ENCODE peak calls at places on chromosome 22, in eight cellular contexts. O, Z, X, T, K, H, S and U are unnamed samples.

GRCh38 chr22:36022162-36022561 is 6.5 kb downstream of the RBFOX2 start:
- DNase-seq in T (no peak), O (peak), Z (no peak), S (no peak), K (no peak), X (no peak), H (no peak), U (no peak)

GRCh38 chr22:36743591-36744412 is 32.1 kb downstream of the IFT27 start:
- DNase-seq in Z (no peak), T (no peak), X (no peak), K (no peak), H (no peak), S (no peak), O (no peak), U (peak)

GRCh38 chr22:43955883-43956286 is 643 bp downstream of the SAMM50 start:
- DNase-seq in K (no peak), X (peak), O (peak), Z (no peak), S (no peak), H (no peak), T (no peak), U (peak)

GRCh38 chr22:23388492-23389009 is 191.5 kb downstream of the IGLL1 start:
- DNase-seq in K (no peak), Z (no peak), H (no peak), O (no peak), X (no peak), T (no peak), S (no peak), U (no peak)

GRCh38 chr22:47337161-47337621 is 574.7 kb downstream of the TBC1D22A start:
- DNase-seq in K (no peak), H (no peak), Z (no peak), O (peak), X (no peak), S (peak), T (no peak), U (no peak)

GRCh38 chr22:18044548-18045271 is 20.3 kb upstream of the MICAL3 start:
- DNase-seq in O (peak), H (peak), X (no peak), K (no peak), S (no peak), T (no peak), Z (peak), U (peak)

GRCh38 chr22:17772963-17773605 is 1.2 kb downstream of the BID start:
- DNase-seq in T (no peak), O (peak), Z (no peak), K (peak), H (no peak), S (no peak), X (no peak), U (no peak)

GRCh38 chr22:47035443-47035881 is 273.0 kb downstream of the TBC1D22A start:
- DNase-seq in T (no peak), X (no peak), S (no peak), K (no peak), H (no peak), Z (peak), O (no peak), U (peak)

GRCh38 chr22:43923191-43923590 is 414 bp upstream of the PNPLA3 start:
- DNase-seq in K (no peak), X (peak), Z (no peak), H (no peak), O (no peak), S (no peak), T (no peak), U (no peak)

GRCh38 chr22:30289980-30290313 is 642 bp upstream of the CASTOR1 start:
- DNase-seq in S (no peak), O (no peak), K (no peak), X (no peak), Z (no peak), H (no peak), T (no peak), U (no peak)

GRCh38 chr22:31588970-31589675 is 72.9 kb downstream of the PISD start:
- DNase-seq in S (no peak), T (no peak), K (no peak), X (no peak), O (no peak), H (no peak), Z (no peak), U (no peak)

GRCh38 chr22:27705391-27706080 is 96.0 kb downstream of the MN1 start:
- DNase-seq in O (no peak), Z (no peak), X (no peak), K (no peak), T (no peak), H (no peak), S (no peak), U (no peak)

GRCh38 chr22:47156352-47157092 is 394.1 kb downstream of the TBC1D22A start:
- DNase-seq in T (no peak), K (no peak), H (no peak), S (no peak), X (no peak), Z (peak), O (no peak), U (no peak)

GRCh38 chr22:31378123-31378522 is 21.3 kb upstream of the DRG1 start:
- DNase-seq in O (no peak), S (no peak), T (no peak), H (no peak), Z (no peak), X (no peak), K (no peak), U (no peak)

GRCh38 chr22:17380711-17381087 is 11.4 kb downstream of the CECR2 start:
- DNase-seq in X (no peak), H (no peak), K (no peak), O (no peak), T (no peak), Z (no peak), S (no peak), U (no peak)

GRCh38 chr22:50504245-50505211 is 3.0 kb downstream of the LMF2 start:
- DNase-seq in O (no peak), X (no peak), S (no peak), Z (peak), T (no peak), K (peak), H (no peak), U (peak)

GRCh38 chr22:37053310-37054077 is 2.0 kb downstream of the KCTD17 start:
- DNase-seq in H (no peak), T (no peak), X (no peak), Z (no peak), O (no peak), S (no peak), K (no peak), U (no peak)

GRCh38 chr22:49073873-49074417 is 753.7 kb downstream of the BRD1 start:
- DNase-seq in S (no peak), Z (no peak), T (no peak), O (no peak), K (no peak), X (no peak), H (no peak), U (no peak)

GRCh38 chr22:43643362-43643761 is 168.7 kb downstream of the EFCAB6 start:
- DNase-seq in H (no peak), O (no peak), T (no peak), S (peak), K (no peak), Z (no peak), X (no peak), U (no peak)

GRCh38 chr22:24181088-24181995 is at the start of gene SUSD2:
- DNase-seq in O (no peak), T (peak), S (no peak), H (peak), X (no peak), K (peak), Z (peak), U (peak)

GRCh38 chr22:36628561-36629060 is 74.9 kb downstream of the CACNG2 start:
- DNase-seq in S (no peak), T (no peak), K (no peak), Z (no peak), X (no peak), O (no peak), H (no peak), U (no peak)

GRCh38 chr22:41445171-41446056 is 1.2 kb downstream of the TOB2 start:
- DNase-seq in T (peak), O (no peak), H (peak), X (no peak), S (no peak), K (no peak), Z (peak), U (peak)

GRCh38 chr22:23849009-23850006 is 8.4 kb upstream of the SLC2A11 start:
- DNase-seq in H (peak), X (peak), O (peak), S (no peak), K (peak), T (peak), Z (peak), U (no peak)

GRCh38 chr22:29625090-29625825 is 21.8 kb downstream of the NF2 start:
- DNase-seq in T (peak), H (peak), K (peak), Z (peak), X (peak), S (no peak), O (peak), U (no peak)

GRCh38 chr22:36405671-36406070 is 17.9 kb upstream of the MYH9 start:
- DNase-seq in Z (no peak), O (no peak), K (no peak), H (peak), S (no peak), T (no peak), X (no peak), U (no peak)

GRCh38 chr22:31942091-31942490 is 2.2 kb upstream of the YWHAH start:
- DNase-seq in K (no peak), Z (no peak), S (no peak), T (no peak), H (no peak), O (no peak), X (no peak), U (peak)

GRCh38 chr22:24208012-24208749 is 26.9 kb downstream of the SUSD2 start:
- DNase-seq in K (no peak), X (no peak), O (peak), Z (no peak), H (peak), S (no peak), T (no peak), U (no peak)

GRCh38 chr22:25359601-25360261 is 140.3 kb downstream of the CRYBB2 start:
- DNase-seq in X (no peak), T (no peak), Z (no peak), S (no peak), K (peak), O (no peak), H (no peak), U (peak)

GRCh38 chr22:26972281-26972680 is 314.9 kb downstream of the MIAT start:
- DNase-seq in T (no peak), X (no peak), O (no peak), Z (no peak), S (no peak), K (no peak), H (no peak), U (no peak)

GRCh38 chr22:46057762-46058420 is 80.9 kb upstream of the WNT7B start:
- DNase-seq in T (no peak), Z (peak), O (peak), K (no peak), S (no peak), H (peak), X (peak), U (no peak)

GRCh38 chr22:24697671-24698082 is 76.8 kb downstream of the PIWIL3 start:
- DNase-seq in Z (peak), H (peak), T (no peak), K (no peak), X (peak), O (no peak), S (no peak), U (no peak)

GRCh38 chr22:50059185-50059880 is 1.2 kb upstream of the TTLL8 start:
- DNase-seq in X (peak), T (peak), O (peak), Z (no peak), S (no peak), H (no peak), K (peak), U (no peak)

GRCh38 chr22:41920271-41920976 is 5.5 kb upstream of the SHISA8 start:
- DNase-seq in H (no peak), T (no peak), X (no peak), Z (no peak), S (no peak), K (no peak), O (no peak), U (no peak)

GRCh38 chr22:49015459-49015858 is 812.2 kb downstream of the BRD1 start:
- DNase-seq in X (no peak), S (peak), K (no peak), T (no peak), O (no peak), Z (no peak), H (peak), U (no peak)

GRCh38 chr22:18906896-18907295 is 776 bp downstream of the DGCR6 start:
- DNase-seq in T (no peak), K (no peak), O (no peak), S (no peak), H (no peak), X (no peak), Z (no peak), U (no peak)

GRCh38 chr22:29636751-29637150 is 33.3 kb downstream of the NF2 start:
- DNase-seq in H (no peak), S (no peak), K (no peak), Z (no peak), O (no peak), X (no peak), T (peak), U (no peak)

GRCh38 chr22:46638601-46639431 is 18.6 kb downstream of the GRAMD4 start:
- DNase-seq in X (no peak), K (no peak), Z (peak), S (no peak), O (peak), T (no peak), H (peak), U (no peak)

GRCh38 chr22:18156878-18157713 is 7.1 kb downstream of the USP18 start:
- DNase-seq in X (peak), T (peak), K (peak), Z (peak), O (peak), H (peak), S (no peak), U (no peak)

GRCh38 chr22:44952863-44953790 is 56.7 kb downstream of the PHF21B start:
- DNase-seq in K (no peak), Z (no peak), X (no peak), S (no peak), T (no peak), O (no peak), H (no peak), U (no peak)

GRCh38 chr22:44954113-44954512 is 55.7 kb downstream of the PHF21B start:
- DNase-seq in O (no peak), X (no peak), K (no peak), Z (no peak), H (no peak), T (no peak), S (no peak), U (no peak)

GRCh38 chr22:44956835-44957234 is 53.0 kb downstream of the PHF21B start:
- DNase-seq in K (no peak), S (no peak), X (no peak), Z (no peak), O (no peak), T (peak), H (no peak), U (no peak)

GRCh38 chr22:44955102-44955501 is 54.7 kb downstream of the PHF21B start:
- DNase-seq in X (peak), Z (no peak), K (no peak), S (no peak), H (no peak), O (no peak), T (no peak), U (no peak)

GRCh38 chr22:44957267-44957905 is 52.4 kb downstream of the PHF21B start:
- DNase-seq in S (no peak), T (no peak), H (no peak), O (no peak), Z (no peak), X (no peak), K (peak), U (no peak)
- TF ChIP-seq CTCF in S (no peak), T (peak), H (no peak), O (no peak), Z (no peak), X (no peak), K (peak), U (peak)

DNA sequence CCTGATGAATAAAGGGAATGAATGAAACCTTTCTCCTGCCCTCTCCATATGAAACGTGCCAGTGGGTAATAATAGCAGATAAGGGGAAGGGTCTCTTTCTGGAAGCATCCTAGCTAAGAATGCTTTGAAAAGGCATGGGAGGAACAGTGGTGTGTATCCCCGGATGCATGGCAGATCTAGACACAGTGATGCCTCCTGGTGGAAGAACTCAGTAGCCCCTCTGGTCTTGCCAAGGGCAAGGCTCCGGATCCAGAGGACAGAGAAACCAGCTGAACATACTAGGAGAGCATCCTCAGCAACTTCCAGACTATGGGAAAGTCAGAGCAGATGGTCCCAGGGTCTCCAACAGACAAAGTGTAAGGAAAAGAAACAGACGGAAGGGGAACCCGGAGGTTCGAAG is 6.4 kb downstream of the BAIAP2L2 start:
- DNase-seq in X (peak), T (no peak), K (no peak), S (no peak), H (no peak), O (peak), Z (no peak), U (no peak)
- TF ChIP-seq CTCF in X (no peak), T (no peak), K (peak), S (peak), H (no peak), O (peak), Z (no peak), U (peak)

DNA sequence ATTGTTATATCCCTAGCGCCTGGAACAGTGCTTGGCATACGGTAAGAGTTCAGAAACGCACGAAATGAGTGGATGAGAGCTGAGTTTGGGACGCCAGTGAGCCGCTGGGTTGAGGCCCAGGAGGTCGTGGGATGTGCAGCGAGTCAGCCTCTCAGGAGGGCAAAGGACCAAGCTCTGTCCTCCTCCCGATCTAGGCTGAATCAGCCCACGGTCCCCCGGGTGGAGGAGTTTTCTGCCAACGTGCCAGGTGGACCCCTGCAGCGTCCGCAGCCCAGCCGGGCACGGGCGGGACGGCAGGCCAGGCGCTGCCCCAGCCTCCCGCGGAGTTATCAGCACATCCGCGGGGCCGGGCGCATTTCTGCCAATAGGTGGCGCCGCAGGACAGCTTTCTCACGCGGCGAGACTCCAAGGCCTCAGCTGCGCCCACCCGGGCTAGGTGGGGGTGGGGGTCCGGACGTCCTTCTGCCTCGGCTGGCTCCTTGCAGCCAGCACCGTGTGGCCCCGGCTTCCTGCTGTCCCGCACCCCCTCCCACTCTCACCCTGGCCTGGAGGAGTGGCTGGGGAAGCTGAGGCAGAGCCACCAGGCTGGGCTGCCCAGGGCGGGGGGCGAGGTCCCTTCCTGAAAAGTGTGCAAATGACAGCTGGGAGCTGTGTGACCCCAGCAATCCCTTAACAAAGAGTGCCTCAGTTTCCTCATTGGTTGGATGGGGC is 2.2 kb upstream of the RPS19BP1 start:
- DNase-seq in T (peak), O (peak), H (peak), Z (peak), S (peak), K (peak), X (peak), U (no peak)
- TF ChIP-seq CTCF in T (peak), O (peak), H (no peak), Z (peak), S (peak), K (peak), X (peak), U (peak)

GRCh38 chr22:21450858-21451331 is 16.3 kb upstream of the TMEM191C start:
- DNase-seq in K (peak), H (peak), O (no peak), S (no peak), X (no peak), T (no peak), Z (no peak), U (peak)
- TF ChIP-seq CTCF in K (no peak), H (no peak), O (no peak), S (no peak), X (no peak), T (no peak), Z (no peak), U (no peak)

GRCh38 chr22:20175597-20175900 is 24.7 kb upstream of the CCDC188 start:
- DNase-seq in T (no peak), O (peak), S (no peak), X (no peak), H (no peak), Z (no peak), K (no peak), U (no peak)
- TF ChIP-seq CTCF in T (no peak), O (no peak), S (no peak), X (no peak), H (no peak), Z (no peak), K (no peak), U (no peak)